ENCODE peak calls at places on chromosomes 11 and 22, in seven cellular contexts. L is fibroblast of lung; D is transverse colon; T is astrocyte; W is stimulated activated CD4-positive, alpha-beta T cell treated with anti-CD3 and anti-CD28 coated beads, TNF-alpha, amount 100 ng/mL, for 1 hour; S is GM10248; K is Peyer's patch. R is an unnamed sample.

GRCh38 chr22:46156031-46156430 is 5.7 kb downstream of the PPARA start:
- DNase-seq in W (no peak), K (no peak), L (no peak), D (no peak), T (no peak), S (no peak), R (no peak)

GRCh38 chr11:92457250-92457649 is 232.6 kb downstream of the FAT3 start:
- DNase-seq in S (no peak), K (no peak), T (peak), L (peak), W (no peak), D (no peak), R (no peak)

GRCh38 chr22:18067548-18068341 is 10.0 kb upstream of the PEX26 start:
- DNase-seq in L (no peak), T (peak), K (no peak), S (no peak), W (no peak), D (no peak), R (no peak)

GRCh38 chr22:25403752-25404471 is 160.6 kb upstream of the GRK3 start:
- DNase-seq in L (peak), T (peak), D (no peak), W (no peak), K (no peak), S (peak), R (no peak)

GRCh38 chr11:33147559-33147958 is 13.7 kb downstream of the CSTF3 start:
- DNase-seq in S (no peak), D (no peak), K (no peak), T (peak), L (no peak), W (no peak), R (no peak)

GRCh38 chr11:64207247-64208085 is 945 bp downstream of the FERMT3 start:
- DNase-seq in W (peak), S (peak), K (peak), D (peak), L (peak), T (peak), R (no peak)

GRCh38 chr11:78000193-78000592 is 5.7 kb upstream of the INTS4 start:
- DNase-seq in K (peak), L (peak), T (peak), S (peak), W (peak), D (peak), R (peak)

GRCh38 chr22:22168190-22168940 is 76.2 kb upstream of the VPREB1 start:
- DNase-seq in W (no peak), L (peak), D (peak), K (peak), S (peak), T (peak), R (no peak)

GRCh38 chr11:76744186-76745058 is 38.7 kb upstream of the TSKU start:
- DNase-seq in W (no peak), K (no peak), L (peak), D (peak), S (no peak), T (no peak), R (no peak)

GRCh38 chr11:10439924-10440323 is 15.1 kb upstream of the AMPD3 start:
- DNase-seq in W (no peak), L (no peak), T (no peak), D (no peak), K (no peak), S (no peak), R (no peak)

GRCh38 chr11:2776351-2777061 is 76.7 kb upstream of the KCNQ1OT1 start:
- DNase-seq in L (no peak), D (no peak), W (no peak), K (peak), S (no peak), T (no peak), R (no peak)

GRCh38 chr11:31443802-31444201 is 65.6 kb downstream of the IMMP1L start:
- DNase-seq in W (no peak), D (no peak), T (no peak), K (no peak), L (no peak), S (no peak), R (no peak)

GRCh38 chr22:29459773-29460172 is 20.2 kb upstream of the NEFH start:
- DNase-seq in D (no peak), L (no peak), W (no peak), T (no peak), S (peak), K (no peak), R (no peak)

GRCh38 chr11:131281316-131281715 is 89.1 kb upstream of the NTM start:
- DNase-seq in S (no peak), T (no peak), D (no peak), L (no peak), W (no peak), K (no peak), R (no peak)

GRCh38 chr11:15038963-15039362 is 34.4 kb upstream of the CALCB start:
- DNase-seq in W (no peak), K (no peak), L (peak), D (no peak), T (no peak), S (no peak), R (no peak)

GRCh38 chr11:93330446-93330984 is at the start of gene DEUP1:
- DNase-seq in K (no peak), T (peak), S (no peak), W (no peak), D (peak), L (peak), R (peak)

GRCh38 chr22:29784451-29785361 is 17.5 kb downstream of the UQCR10 start:
- DNase-seq in K (no peak), L (peak), S (no peak), D (no peak), W (no peak), T (no peak), R (no peak)

GRCh38 chr22:36733271-36733670 is 29.7 kb upstream of the CACNG2 start:
- DNase-seq in K (no peak), D (no peak), S (no peak), L (no peak), W (no peak), T (no peak), R (no peak)

GRCh38 chr11:11480951-11481350 is 127.9 kb upstream of the CSNK2A3 start:
- DNase-seq in D (no peak), S (no peak), K (no peak), T (peak), W (no peak), L (no peak), R (no peak)

GRCh38 chr11:5204787-5205186 is 4.3 kb upstream of the OR51V1 start:
- DNase-seq in S (peak), T (peak), L (peak), K (no peak), D (no peak), W (no peak), R (no peak)

GRCh38 chr11:68010058-68011041 is at the start of gene ALDH3B1:
- DNase-seq in T (peak), K (peak), D (peak), S (no peak), L (peak), W (no peak), R (no peak)

GRCh38 chr22:41361716-41362310 is 19.9 kb upstream of the TEF start:
- DNase-seq in W (no peak), L (peak), K (no peak), D (no peak), S (no peak), T (peak), R (no peak)

GRCh38 chr11:14361951-14362350 is 3.0 kb upstream of the RRAS2 start:
- DNase-seq in W (no peak), L (no peak), T (no peak), K (no peak), D (no peak), S (no peak), R (no peak)

GRCh38 chr11:15127341-15127740 is 12.6 kb downstream of the INSC start:
- DNase-seq in T (peak), L (peak), W (no peak), S (no peak), K (no peak), D (no peak), R (no peak)

GRCh38 chr11:103619480-103619879 is 417.0 kb upstream of the DDI1 start:
- DNase-seq in T (no peak), W (no peak), K (no peak), L (no peak), D (no peak), S (no peak), R (peak)

GRCh38 chr22:46936378-46936916 is 174.0 kb downstream of the TBC1D22A start:
- DNase-seq in T (peak), D (no peak), K (no peak), W (no peak), S (no peak), L (peak), R (no peak)

GRCh38 chr22:46308283-46308988 is 11.8 kb downstream of the GTSE1 start:
- DNase-seq in T (no peak), L (no peak), K (no peak), D (no peak), W (no peak), S (no peak), R (no peak)

GRCh38 chr22:40709752-40710413 is 30.6 kb downstream of the MCHR1 start:
- DNase-seq in L (peak), D (peak), S (no peak), W (no peak), T (no peak), K (no peak), R (no peak)

GRCh38 chr22:44758354-44758969 is 6.1 kb downstream of the ARHGAP8 start:
- DNase-seq in W (no peak), T (peak), S (no peak), K (no peak), D (no peak), L (peak), R (no peak)